ENCODE peak calls at places on chromosomes 7 and 10, in six cellular contexts. E is endothelial cell of umbilical vein, A is stomach, W is IMR-90, D is sigmoid colon, U is A549. Z is an unnamed sample. For H3K4me1, the result is how much of the 10 kb centered on the place peaks cover.

GRCh38 chr7:80581472-80581871 is 57.0 kb upstream of the CD36 start:
- DNase-seq in E (no peak), A (no peak), W (peak), D (no peak), U (no peak), Z (no peak)

GRCh38 chr7:77942431-77942830 is 143.9 kb downstream of the PHTF2 start:
- DNase-seq in E (no peak), A (no peak), W (no peak), D (no peak), U (no peak), Z (no peak)

GRCh38 chr10:130606001-130606405 is 469.8 kb downstream of the GLRX3 start:
- DNase-seq in E (no peak), A (no peak), W (no peak), D (no peak), U (no peak), Z (no peak)

GRCh38 chr7:107224374-107224773 is 55.6 kb downstream of the HBP1 start:
- DNase-seq in E (no peak), A (no peak), W (no peak), D (no peak), U (no peak), Z (no peak)

GRCh38 chr7:43362652-43363428 is 220.1 kb upstream of the STK17A start:
- DNase-seq in E (peak), A (no peak), W (peak), D (no peak), U (no peak), Z (no peak)

GRCh38 chr7:57403601-57404342 is 46.2 kb upstream of the ZNF716 start:
- DNase-seq in E (no peak), A (no peak), W (no peak), D (no peak), U (no peak), Z (no peak)

GRCh38 chr7:47405921-47406765 is 175.8 kb downstream of the TNS3 start:
- DNase-seq in E (peak), A (peak), W (peak), D (peak), U (no peak), Z (peak)

GRCh38 chr7:135665072-135665471 is 2.8 kb downstream of the STMP1 start:
- DNase-seq in E (no peak), A (no peak), W (no peak), D (no peak), U (no peak), Z (no peak)

GRCh38 chr10:8556321-8556720 is 501.8 kb downstream of the GATA3 start:
- DNase-seq in E (no peak), A (no peak), W (no peak), D (no peak), U (no peak), Z (no peak)

GRCh38 chr7:5064391-5065106 is 18.9 kb downstream of the RBAK start:
- DNase-seq in E (peak), A (no peak), W (no peak), D (no peak), U (no peak), Z (no peak)

GRCh38 chr7:158329686-158330085 is 257.9 kb downstream of the PTPRN2 start:
- DNase-seq in E (no peak), A (no peak), W (no peak), D (no peak), U (no peak), Z (no peak)

GRCh38 chr10:96233959-96234358 is 37.4 kb downstream of the BLNK start:
- DNase-seq in E (no peak), A (no peak), W (no peak), D (no peak), U (no peak), Z (no peak)

DNA sequence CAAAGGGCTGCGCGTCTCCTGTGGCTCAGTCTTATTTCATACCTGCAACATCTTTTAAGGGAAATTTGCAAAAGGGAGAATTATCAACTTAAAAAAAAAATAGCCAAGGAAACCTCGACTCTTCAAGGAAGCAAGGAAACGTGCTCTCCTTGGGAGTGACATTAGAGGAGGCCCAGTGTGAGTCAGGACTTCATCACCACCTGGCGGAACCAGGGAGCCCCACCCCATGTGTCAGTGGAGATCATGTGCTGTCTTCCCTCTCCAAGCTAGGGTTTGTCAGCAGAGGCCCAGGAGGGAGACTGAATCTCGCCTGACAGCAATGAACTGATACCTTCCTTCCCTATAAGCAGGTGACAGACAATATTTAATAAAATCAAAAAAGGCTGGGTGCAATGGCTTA is 28.9 kb downstream of the POR start:
- DNase-seq in E (no peak), A (peak), W (peak), D (no peak), U (no peak), Z (no peak)
- TF ChIP-seq CTCF in E (no peak), A (no peak), W (no peak), D (no peak), U (no peak), Z (no peak)

GRCh38 chr10:79244841-79245504 is 102.3 kb upstream of the PPIF start:
- DNase-seq in E (no peak), A (no peak), W (no peak), D (no peak), U (no peak), Z (no peak)

GRCh38 chr10:79245539-79246208 is 101.6 kb upstream of the PPIF start:
- DNase-seq in E (peak), A (no peak), W (no peak), D (no peak), U (no peak), Z (no peak)

GRCh38 chr10:79246606-79247275 is 100.5 kb upstream of the PPIF start:
- DNase-seq in E (peak), A (no peak), W (no peak), D (peak), U (no peak), Z (no peak)

GRCh38 chr10:79247373-79248137 is 99.7 kb upstream of the PPIF start:
- DNase-seq in E (no peak), A (no peak), W (no peak), D (no peak), U (no peak), Z (no peak)

DNA sequence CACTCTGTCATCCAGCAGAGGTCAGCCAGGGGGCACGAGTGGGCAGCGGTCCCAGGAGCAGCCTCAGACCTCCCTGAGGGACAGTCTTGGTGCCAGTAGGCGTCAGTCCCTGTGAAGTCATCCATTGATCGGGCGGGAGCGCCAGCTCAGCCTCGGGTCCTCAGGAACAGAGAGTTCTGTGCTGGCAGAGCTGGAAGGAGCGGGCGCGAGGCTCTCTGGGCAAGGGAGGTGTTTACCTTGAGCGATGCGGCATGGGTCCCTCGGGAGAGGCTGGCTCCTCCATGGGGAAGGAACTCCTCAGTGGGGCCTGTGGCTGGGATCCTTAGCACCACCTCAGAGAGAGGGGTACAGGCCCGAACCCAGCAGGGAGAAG is 101.1 kb upstream of the PPIF start:
- DNase-seq in E (peak), A (peak), W (no peak), D (peak), U (no peak), Z (no peak)
- H3K4me1 ChIP-seq in E (under half), A (half or more), W (under half), D (under half), U (under half), Z (under half)

GRCh38 chr7:104034679-104035078 is 45.2 kb upstream of the RELN start:
- DNase-seq in E (no peak), A (no peak), W (no peak), D (no peak), U (no peak), Z (no peak)
- TF ChIP-seq POLR2A in E (no peak), A (no peak), W (no peak), D (no peak), U (no peak), Z (no peak)

DNA sequence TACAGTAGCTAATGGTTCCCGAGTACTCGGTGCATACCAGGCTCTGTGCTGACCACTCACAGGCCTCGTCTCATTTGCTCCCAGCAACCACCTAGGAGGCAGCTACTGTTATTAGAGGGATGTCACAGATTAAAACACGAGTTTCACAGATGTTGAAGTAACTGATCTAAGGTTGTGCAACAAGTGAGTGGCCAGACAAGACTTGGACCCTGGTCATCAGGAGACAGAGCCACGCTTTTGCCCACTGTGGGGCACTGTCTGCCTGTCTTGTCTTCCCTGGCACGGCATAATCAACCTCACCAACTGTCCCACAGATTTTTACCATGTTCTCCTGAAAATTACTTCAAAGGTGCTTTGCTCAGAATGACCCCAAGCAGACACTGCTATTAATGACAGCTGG is 111.6 kb upstream of the HABP2 start:
- DNase-seq in E (no peak), A (no peak), W (no peak), D (no peak), U (no peak), Z (no peak)
- TF ChIP-seq CTCF in E (peak), A (no peak), W (no peak), D (no peak), U (no peak), Z (no peak)

GRCh38 chr7:50317221-50317678 is 12.7 kb downstream of the IKZF1 start:
- DNase-seq in E (no peak), A (no peak), W (no peak), D (no peak), U (no peak), Z (no peak)
- H3K4me1 ChIP-seq in E (under half), A (under half), W (under half), D (under half), U (under half), Z (under half)

GRCh38 chr10:75233444-75234016 is 2.2 kb downstream of the COMTD1 start:
- DNase-seq in E (no peak), A (no peak), W (no peak), D (peak), U (no peak), Z (no peak)

GRCh38 chr10:75235375-75236177 is at the start of gene COMTD1:
- DNase-seq in E (peak), A (peak), W (peak), D (peak), U (peak), Z (peak)

GRCh38 chr10:75236178-75236825 is 545 bp upstream of the COMTD1 start:
- DNase-seq in E (no peak), A (no peak), W (no peak), D (peak), U (no peak), Z (no peak)

GRCh38 chr10:75234683-75235374 is 928 bp downstream of the COMTD1 start:
- DNase-seq in E (no peak), A (peak), W (no peak), D (peak), U (no peak), Z (no peak)

DNA sequence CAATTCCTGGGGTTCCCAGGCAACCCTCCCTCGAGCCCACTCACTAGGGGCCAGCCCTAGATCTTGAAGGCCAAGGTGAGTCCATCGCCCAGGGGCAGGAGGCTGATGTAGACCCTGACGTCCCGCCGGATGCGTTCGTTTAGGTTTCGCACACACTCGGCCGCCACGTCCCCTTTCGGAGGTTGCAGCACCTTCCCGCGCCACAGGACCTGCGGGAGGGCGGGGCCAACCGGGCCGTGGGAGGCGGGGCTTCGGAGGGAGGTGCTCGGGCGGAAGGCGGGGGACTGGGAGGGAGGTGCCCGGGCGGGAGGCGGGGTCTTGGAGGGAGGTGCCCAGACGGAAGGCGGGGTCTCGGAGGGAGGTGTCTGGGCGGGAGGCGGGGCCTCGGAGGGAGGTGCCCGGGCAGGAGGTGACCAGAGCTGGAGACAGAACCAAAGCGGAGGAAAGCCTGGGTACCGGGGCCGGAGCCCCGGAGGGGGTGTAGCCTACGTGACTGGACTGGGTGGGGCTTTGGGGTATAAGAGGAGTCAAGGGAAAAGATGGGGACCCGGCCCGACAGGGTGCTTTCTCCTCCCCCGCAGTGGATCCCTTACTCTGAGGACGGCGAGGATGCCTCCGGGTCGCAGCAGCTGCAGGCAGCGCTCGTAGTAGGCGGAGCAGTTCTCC is 1.6 kb downstream of the COMTD1 start:
- DNase-seq in E (peak), A (peak), W (peak), D (peak), U (peak), Z (peak)
- TF ChIP-seq POLR2A in E (no peak), A (no peak), W (no peak), D (no peak), U (peak), Z (peak)

DNA sequence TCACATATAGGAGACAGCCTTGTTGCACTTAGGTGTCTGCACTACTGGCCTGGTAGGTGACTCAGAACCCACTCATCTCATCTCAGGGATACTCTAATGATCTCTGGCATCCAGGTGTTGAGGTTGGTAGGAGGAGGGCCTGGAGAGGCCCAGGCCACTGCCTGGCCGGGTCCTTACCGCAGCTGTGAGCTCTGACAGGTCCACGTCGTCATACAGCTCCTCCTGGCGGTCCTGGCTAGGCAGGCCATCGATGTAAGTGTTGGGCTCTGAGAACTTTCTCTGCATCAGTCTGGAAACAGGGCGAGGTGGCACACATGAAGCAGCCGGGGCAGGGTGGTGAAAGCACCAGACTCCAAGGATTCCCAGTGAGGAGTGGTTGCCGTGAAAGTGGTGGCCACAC is 62.1 kb downstream of the VWA2 start:
- DNase-seq in E (no peak), A (no peak), W (no peak), D (peak), U (no peak), Z (no peak)
- TF ChIP-seq CTCF in E (no peak), A (no peak), W (no peak), D (no peak), U (no peak), Z (no peak)

GRCh38 chr10:92238062-92238585 is 52.8 kb downstream of the CPEB3 start:
- DNase-seq in E (no peak), A (no peak), W (no peak), D (no peak), U (no peak), Z (no peak)
- H3K4me1 ChIP-seq in E (under half), A (under half), W (under half), D (under half), U (under half), Z (under half)

GRCh38 chr7:55019329-55019690 is 493 bp downstream of the EGFR start:
- DNase-seq in E (peak), A (peak), W (no peak), D (peak), U (peak), Z (peak)

GRCh38 chr7:55020481-55020871 is 1.7 kb downstream of the EGFR start:
- DNase-seq in E (no peak), A (no peak), W (peak), D (peak), U (peak), Z (peak)

GRCh38 chr7:55021053-55021452 is 2.2 kb downstream of the EGFR start:
- DNase-seq in E (no peak), A (no peak), W (no peak), D (no peak), U (no peak), Z (peak)

GRCh38 chr7:55018361-55019328 is at the start of gene EGFR:
- DNase-seq in E (peak), A (peak), W (peak), D (peak), U (peak), Z (peak)

DNA sequence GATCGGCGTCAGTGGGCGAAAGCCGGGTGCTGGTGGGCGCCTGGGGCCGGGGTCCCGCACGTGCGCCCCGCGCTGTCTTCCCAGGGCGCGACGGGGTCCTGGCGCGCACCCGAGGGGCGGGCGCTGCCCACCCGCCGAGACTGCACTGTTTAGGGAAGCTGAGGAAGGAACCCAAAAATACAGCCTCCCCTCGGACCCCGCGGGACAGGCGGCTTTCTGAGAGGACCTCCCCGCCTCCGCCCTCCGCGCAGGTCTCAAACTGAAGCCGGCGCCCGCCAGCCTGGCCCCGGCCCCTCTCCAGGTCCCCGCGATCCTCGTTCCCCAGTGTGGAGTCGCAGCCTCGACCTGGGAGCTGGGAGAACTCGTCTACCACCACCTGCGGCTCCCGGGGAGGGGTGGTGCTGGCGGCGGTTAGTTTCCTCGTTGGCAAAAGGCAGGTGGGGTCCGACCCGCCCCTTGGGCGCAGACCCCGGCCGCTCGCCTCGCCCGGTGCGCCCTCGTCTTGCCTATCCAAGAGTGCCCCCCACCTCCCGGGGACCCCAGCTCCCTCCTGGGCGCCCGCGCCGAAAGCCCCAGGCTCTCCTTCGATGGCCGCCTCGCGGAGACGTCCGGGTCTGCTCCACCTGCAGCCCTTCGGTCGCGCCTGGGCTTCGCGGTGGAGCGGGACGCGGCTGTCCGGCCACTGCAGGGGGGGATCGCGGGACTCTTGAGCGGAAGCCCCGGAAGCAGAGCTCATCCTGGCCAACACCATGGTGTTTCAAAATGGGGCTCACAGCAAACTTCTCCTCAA is 1.1 kb downstream of the EGFR start:
- DNase-seq in E (no peak), A (peak), W (no peak), D (peak), U (peak), Z (peak)
- TF ChIP-seq POLR2A in E (no peak), A (no peak), W (no peak), D (no peak), U (no peak), Z (peak)